ENCODE peak calls at places on chromosomes 5 and 9, in five cellular contexts. One of them, this sample, is unnamed.

GRCh38 chr9:76677481-76678055 is 86.7 kb upstream of the PCA3 start:
- DNase-seq in C1 segment of cervical spinal cord: no peak
- DNase-seq in HT1080: peak; percentile 71
- DNase-seq in amygdala: no peak
- DNase-seq in stimulated activated CD4-positive, alpha-beta T cell treated with anti-CD3 and anti-CD28 coated beads, Interleukin-12 subunit alpha, Interleukin-12 subunit beta, amount 100 ng/mL, for 4 hours: no peak
- DNase-seq in this sample: no peak

GRCh38 chr5:166979576-166979975 is 1311.9 kb upstream of the WWC1 start:
- DNase-seq in C1 segment of cervical spinal cord: no peak
- DNase-seq in amygdala: no peak
- DNase-seq in HT1080: no peak
- DNase-seq in stimulated activated CD4-positive, alpha-beta T cell treated with anti-CD3 and anti-CD28 coated beads, Interleukin-12 subunit alpha, Interleukin-12 subunit beta, amount 100 ng/mL, for 4 hours: no peak
- DNase-seq in this sample: no peak

GRCh38 chr9:99003308-99003707 is 59.6 kb downstream of the COL15A1 start:
- DNase-seq in amygdala: no peak
- DNase-seq in C1 segment of cervical spinal cord: no peak
- DNase-seq in stimulated activated CD4-positive, alpha-beta T cell treated with anti-CD3 and anti-CD28 coated beads, Interleukin-12 subunit alpha, Interleukin-12 subunit beta, amount 100 ng/mL, for 4 hours: no peak
- DNase-seq in HT1080: no peak
- DNase-seq in this sample: no peak

GRCh38 chr9:93089481-93089991 is 6.5 kb upstream of the CARD19 start:
- DNase-seq in stimulated activated CD4-positive, alpha-beta T cell treated with anti-CD3 and anti-CD28 coated beads, Interleukin-12 subunit alpha, Interleukin-12 subunit beta, amount 100 ng/mL, for 4 hours: no peak
- DNase-seq in HT1080: no peak
- DNase-seq in amygdala: no peak
- DNase-seq in C1 segment of cervical spinal cord: no peak
- DNase-seq in this sample: no peak

GRCh38 chr9:68715181-68715456 is 10.1 kb downstream of the PIP5K1B start:
- DNase-seq in stimulated activated CD4-positive, alpha-beta T cell treated with anti-CD3 and anti-CD28 coated beads, Interleukin-12 subunit alpha, Interleukin-12 subunit beta, amount 100 ng/mL, for 4 hours: no peak
- DNase-seq in C1 segment of cervical spinal cord: no peak
- DNase-seq in amygdala: no peak
- DNase-seq in HT1080: no peak
- DNase-seq in this sample: no peak

GRCh38 chr9:113587471-113588031 is 124.0 kb downstream of the RGS3 start:
- DNase-seq in C1 segment of cervical spinal cord: no peak
- DNase-seq in amygdala: no peak
- DNase-seq in stimulated activated CD4-positive, alpha-beta T cell treated with anti-CD3 and anti-CD28 coated beads, Interleukin-12 subunit alpha, Interleukin-12 subunit beta, amount 100 ng/mL, for 4 hours: no peak
- DNase-seq in HT1080: peak; percentile 56
- DNase-seq in this sample: no peak

GRCh38 chr5:33608476-33609026 is 167.8 kb downstream of the TARS1 start:
- DNase-seq in C1 segment of cervical spinal cord: no peak
- DNase-seq in stimulated activated CD4-positive, alpha-beta T cell treated with anti-CD3 and anti-CD28 coated beads, Interleukin-12 subunit alpha, Interleukin-12 subunit beta, amount 100 ng/mL, for 4 hours: no peak
- DNase-seq in HT1080: no peak
- DNase-seq in amygdala: no peak
- DNase-seq in this sample: no peak

GRCh38 chr9:100287186-100287585 is 65.6 kb downstream of the TEX10 start:
- DNase-seq in amygdala: no peak
- DNase-seq in C1 segment of cervical spinal cord: no peak
- DNase-seq in stimulated activated CD4-positive, alpha-beta T cell treated with anti-CD3 and anti-CD28 coated beads, Interleukin-12 subunit alpha, Interleukin-12 subunit beta, amount 100 ng/mL, for 4 hours: no peak
- DNase-seq in HT1080: no peak
- DNase-seq in this sample: no peak

GRCh38 chr5:120803282-120803681 is 339.2 kb downstream of the PRR16 start:
- DNase-seq in amygdala: no peak
- DNase-seq in C1 segment of cervical spinal cord: no peak
- DNase-seq in stimulated activated CD4-positive, alpha-beta T cell treated with anti-CD3 and anti-CD28 coated beads, Interleukin-12 subunit alpha, Interleukin-12 subunit beta, amount 100 ng/mL, for 4 hours: no peak
- DNase-seq in HT1080: peak; percentile 14
- DNase-seq in this sample: no peak

GRCh38 chr9:101367323-101367722 is 17.5 kb downstream of the BAAT start:
- DNase-seq in amygdala: no peak
- DNase-seq in stimulated activated CD4-positive, alpha-beta T cell treated with anti-CD3 and anti-CD28 coated beads, Interleukin-12 subunit alpha, Interleukin-12 subunit beta, amount 100 ng/mL, for 4 hours: no peak
- DNase-seq in C1 segment of cervical spinal cord: no peak
- DNase-seq in HT1080: no peak
- DNase-seq in this sample: no peak

GRCh38 chr9:72509053-72509452 is 12.4 kb upstream of the TMC1 start:
- DNase-seq in stimulated activated CD4-positive, alpha-beta T cell treated with anti-CD3 and anti-CD28 coated beads, Interleukin-12 subunit alpha, Interleukin-12 subunit beta, amount 100 ng/mL, for 4 hours: no peak
- DNase-seq in amygdala: no peak
- DNase-seq in HT1080: peak; percentile 19
- DNase-seq in C1 segment of cervical spinal cord: no peak
- DNase-seq in this sample: peak; percentile 43

GRCh38 chr9:123695391-123695790 is 234.5 kb downstream of the DENND1A start:
- DNase-seq in HT1080: no peak
- DNase-seq in C1 segment of cervical spinal cord: no peak
- DNase-seq in stimulated activated CD4-positive, alpha-beta T cell treated with anti-CD3 and anti-CD28 coated beads, Interleukin-12 subunit alpha, Interleukin-12 subunit beta, amount 100 ng/mL, for 4 hours: no peak
- DNase-seq in amygdala: no peak
- DNase-seq in this sample: peak; percentile 22

GRCh38 chr5:107378218-107378899 is 292.4 kb downstream of the EFNA5 start:
- DNase-seq in HT1080: peak; percentile 61
- DNase-seq in amygdala: no peak
- DNase-seq in C1 segment of cervical spinal cord: no peak
- DNase-seq in stimulated activated CD4-positive, alpha-beta T cell treated with anti-CD3 and anti-CD28 coated beads, Interleukin-12 subunit alpha, Interleukin-12 subunit beta, amount 100 ng/mL, for 4 hours: no peak
- DNase-seq in this sample: no peak

GRCh38 chr9:125106285-125106893 is 36.9 kb downstream of the SCAI start:
- DNase-seq in C1 segment of cervical spinal cord: no peak
- DNase-seq in stimulated activated CD4-positive, alpha-beta T cell treated with anti-CD3 and anti-CD28 coated beads, Interleukin-12 subunit alpha, Interleukin-12 subunit beta, amount 100 ng/mL, for 4 hours: no peak
- DNase-seq in HT1080: peak; percentile 34
- DNase-seq in amygdala: no peak
- DNase-seq in this sample: no peak

GRCh38 chr9:113614843-113615648 is 151.5 kb downstream of the RGS3 start:
- DNase-seq in stimulated activated CD4-positive, alpha-beta T cell treated with anti-CD3 and anti-CD28 coated beads, Interleukin-12 subunit alpha, Interleukin-12 subunit beta, amount 100 ng/mL, for 4 hours: no peak
- DNase-seq in HT1080: no peak
- DNase-seq in amygdala: no peak
- DNase-seq in C1 segment of cervical spinal cord: no peak
- DNase-seq in this sample: no peak

GRCh38 chr9:132855904-132856303 is 22.2 kb downstream of the AK8 start:
- DNase-seq in C1 segment of cervical spinal cord: no peak
- DNase-seq in amygdala: no peak
- DNase-seq in stimulated activated CD4-positive, alpha-beta T cell treated with anti-CD3 and anti-CD28 coated beads, Interleukin-12 subunit alpha, Interleukin-12 subunit beta, amount 100 ng/mL, for 4 hours: no peak
- DNase-seq in HT1080: no peak
- DNase-seq in this sample: no peak

GRCh38 chr9:132183134-132183533 is 21.3 kb downstream of the NTNG2 start:
- DNase-seq in C1 segment of cervical spinal cord: no peak
- DNase-seq in HT1080: no peak
- DNase-seq in amygdala: no peak
- DNase-seq in stimulated activated CD4-positive, alpha-beta T cell treated with anti-CD3 and anti-CD28 coated beads, Interleukin-12 subunit alpha, Interleukin-12 subunit beta, amount 100 ng/mL, for 4 hours: no peak
- DNase-seq in this sample: no peak

GRCh38 chr5:146307796-146308195 is 30.8 kb upstream of the POU4F3 start:
- DNase-seq in HT1080: no peak
- DNase-seq in stimulated activated CD4-positive, alpha-beta T cell treated with anti-CD3 and anti-CD28 coated beads, Interleukin-12 subunit alpha, Interleukin-12 subunit beta, amount 100 ng/mL, for 4 hours: no peak
- DNase-seq in amygdala: no peak
- DNase-seq in C1 segment of cervical spinal cord: no peak
- DNase-seq in this sample: no peak

GRCh38 chr9:91113026-91113425 is 248.7 kb downstream of the AUH start:
- DNase-seq in amygdala: no peak
- DNase-seq in HT1080: no peak
- DNase-seq in C1 segment of cervical spinal cord: no peak
- DNase-seq in stimulated activated CD4-positive, alpha-beta T cell treated with anti-CD3 and anti-CD28 coated beads, Interleukin-12 subunit alpha, Interleukin-12 subunit beta, amount 100 ng/mL, for 4 hours: no peak
- DNase-seq in this sample: no peak

GRCh38 chr9:90861380-90861779 is 59.8 kb downstream of the SYK start:
- DNase-seq in C1 segment of cervical spinal cord: no peak
- DNase-seq in HT1080: no peak
- DNase-seq in stimulated activated CD4-positive, alpha-beta T cell treated with anti-CD3 and anti-CD28 coated beads, Interleukin-12 subunit alpha, Interleukin-12 subunit beta, amount 100 ng/mL, for 4 hours: no peak
- DNase-seq in amygdala: no peak
- DNase-seq in this sample: no peak

GRCh38 chr5:149963722-149964121 is 3.2 kb downstream of the SLC26A2 start:
- DNase-seq in C1 segment of cervical spinal cord: no peak
- DNase-seq in amygdala: no peak
- DNase-seq in HT1080: no peak
- DNase-seq in stimulated activated CD4-positive, alpha-beta T cell treated with anti-CD3 and anti-CD28 coated beads, Interleukin-12 subunit alpha, Interleukin-12 subunit beta, amount 100 ng/mL, for 4 hours: no peak
- DNase-seq in this sample: no peak

GRCh38 chr9:35056571-35057270 is 15.7 kb downstream of the VCP start:
- DNase-seq in HT1080: no peak
- DNase-seq in amygdala: no peak
- DNase-seq in stimulated activated CD4-positive, alpha-beta T cell treated with anti-CD3 and anti-CD28 coated beads, Interleukin-12 subunit alpha, Interleukin-12 subunit beta, amount 100 ng/mL, for 4 hours: no peak
- DNase-seq in C1 segment of cervical spinal cord: no peak
- DNase-seq in this sample: no peak

GRCh38 chr9:124286292-124286931 is 28.7 kb downstream of the NEK6 start:
- DNase-seq in stimulated activated CD4-positive, alpha-beta T cell treated with anti-CD3 and anti-CD28 coated beads, Interleukin-12 subunit alpha, Interleukin-12 subunit beta, amount 100 ng/mL, for 4 hours: peak; percentile 38
- DNase-seq in C1 segment of cervical spinal cord: no peak
- DNase-seq in amygdala: no peak
- DNase-seq in HT1080: peak; percentile 95
- DNase-seq in this sample: no peak

GRCh38 chr5:167767775-167768174 is 523.7 kb upstream of the WWC1 start:
- DNase-seq in amygdala: no peak
- DNase-seq in C1 segment of cervical spinal cord: no peak
- DNase-seq in HT1080: no peak
- DNase-seq in stimulated activated CD4-positive, alpha-beta T cell treated with anti-CD3 and anti-CD28 coated beads, Interleukin-12 subunit alpha, Interleukin-12 subunit beta, amount 100 ng/mL, for 4 hours: no peak
- DNase-seq in this sample: no peak

GRCh38 chr5:171806976-171807823 is 21.6 kb downstream of the SMIM23 start:
- DNase-seq in HT1080: no peak
- DNase-seq in stimulated activated CD4-positive, alpha-beta T cell treated with anti-CD3 and anti-CD28 coated beads, Interleukin-12 subunit alpha, Interleukin-12 subunit beta, amount 100 ng/mL, for 4 hours: no peak
- DNase-seq in amygdala: no peak
- DNase-seq in C1 segment of cervical spinal cord: no peak
- DNase-seq in this sample: peak; percentile 77

GRCh38 chr9:114371343-114371985 is 16.3 kb downstream of the AKNA start:
- DNase-seq in amygdala: no peak
- DNase-seq in C1 segment of cervical spinal cord: no peak
- DNase-seq in HT1080: no peak
- DNase-seq in stimulated activated CD4-positive, alpha-beta T cell treated with anti-CD3 and anti-CD28 coated beads, Interleukin-12 subunit alpha, Interleukin-12 subunit beta, amount 100 ng/mL, for 4 hours: no peak
- DNase-seq in this sample: no peak

GRCh38 chr5:143220748-143221211 is 182.7 kb downstream of the NR3C1 start:
- DNase-seq in HT1080: no peak
- DNase-seq in stimulated activated CD4-positive, alpha-beta T cell treated with anti-CD3 and anti-CD28 coated beads, Interleukin-12 subunit alpha, Interleukin-12 subunit beta, amount 100 ng/mL, for 4 hours: no peak
- DNase-seq in amygdala: no peak
- DNase-seq in C1 segment of cervical spinal cord: no peak
- DNase-seq in this sample: no peak